ENCODE peak calls at places on chromosomes 2 and 18, in nine cellular contexts. O is NB4, Y is uterus, S is A549, L is breast epithelium, R is thyroid gland, J is IMR-90, T is HCT116, F is transverse colon. Q is an unnamed sample.

GRCh38 chr2:152525277-152525838 is 190.4 kb downstream of the FMNL2 start:
- DNase-seq in O (no peak), Y (no peak), S (peak; percentile 49), L (no peak), R (peak; percentile 86), J (peak; percentile 64), T (no peak), F (peak; percentile 44), Q (no peak)

GRCh38 chr2:172311921-172312345 is 115.5 kb upstream of the ITGA6 start:
- DNase-seq in O (no peak), Y (no peak), S (no peak), L (peak; percentile 24), R (peak; percentile 46), J (no peak), T (no peak), F (no peak), Q (no peak)

GRCh38 chr2:196783431-196784094 is 15.9 kb downstream of the GTF3C3 start:
- DNase-seq in O (peak; percentile 16), Y (no peak), S (no peak), L (no peak), R (no peak), J (peak; percentile 69), T (no peak), F (no peak), Q (no peak)

GRCh38 chr2:136486115-136486514 is 279.2 kb upstream of the THSD7B start:
- DNase-seq in O (no peak), Y (no peak), S (no peak), L (no peak), R (no peak), J (no peak), T (no peak), F (no peak), Q (no peak)

GRCh38 chr18:55552498-55553189 is 35.3 kb downstream of the TCF4 start:
- DNase-seq in O (no peak), Y (no peak), S (no peak), L (no peak), R (no peak), J (peak; percentile 91), T (no peak), F (no peak), Q (no peak)

GRCh38 chr2:222381556-222381955 is 42.8 kb upstream of the SGPP2 start:
- DNase-seq in O (no peak), Y (no peak), S (no peak), L (no peak), R (peak; percentile 23), J (no peak), T (no peak), F (no peak), Q (no peak)

GRCh38 chr2:98932778-98933343 is 3.2 kb downstream of the CRACDL start:
- DNase-seq in O (no peak), Y (no peak), S (no peak), L (no peak), R (no peak), J (no peak), T (no peak), F (no peak), Q (no peak)

GRCh38 chr2:210792000-210792399 is 235.6 kb downstream of the CPS1 start:
- DNase-seq in O (no peak), Y (no peak), S (no peak), L (no peak), R (no peak), J (no peak), T (no peak), F (no peak), Q (no peak)

GRCh38 chr2:173872714-173873113 is 92.5 kb downstream of the SP3 start:
- DNase-seq in O (no peak), Y (no peak), S (no peak), L (no peak), R (peak; percentile 60), J (no peak), T (no peak), F (peak; percentile 30), Q (no peak)

DNA sequence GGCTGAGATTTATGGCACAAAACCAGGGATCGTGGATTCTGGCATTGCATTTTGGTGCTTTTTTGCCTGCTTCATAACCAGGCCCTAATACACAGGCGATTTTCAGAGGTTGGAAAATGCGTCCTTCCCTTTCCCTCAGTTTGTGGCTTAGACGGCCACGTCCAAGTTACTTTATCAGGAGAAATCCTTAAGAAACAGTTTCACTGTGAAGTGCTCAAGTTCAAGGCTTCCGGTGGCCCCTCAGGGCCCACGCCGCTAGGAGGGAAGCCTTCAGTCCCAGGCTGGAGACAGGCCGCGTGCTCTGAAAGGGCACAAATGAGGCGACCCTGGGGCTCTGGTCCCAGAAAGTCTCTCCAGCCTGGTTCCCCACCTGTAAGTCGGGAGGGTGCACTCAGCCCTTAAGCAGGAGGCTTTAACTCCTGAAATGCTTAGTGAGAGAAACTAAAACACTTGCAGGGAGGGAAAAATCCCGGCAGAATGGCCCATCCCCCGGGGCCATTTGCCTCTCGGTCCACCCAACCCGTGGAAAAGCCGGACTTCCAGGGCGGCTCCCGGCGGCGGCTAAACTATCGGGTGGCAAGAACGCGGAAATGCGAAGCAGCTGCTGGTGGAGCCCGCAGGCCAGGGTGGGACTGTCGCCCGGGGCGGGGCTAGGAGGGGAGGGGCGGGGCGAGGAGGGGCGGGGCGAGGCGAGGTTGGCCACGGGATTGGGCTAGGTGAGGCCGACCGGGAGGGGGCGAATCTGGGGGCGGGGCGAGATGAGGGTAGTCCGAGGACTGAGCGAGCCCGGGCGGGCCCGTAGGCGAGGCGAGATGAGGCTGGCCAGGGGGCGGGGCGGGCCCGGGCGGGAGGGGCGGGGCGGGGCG is 574 bp upstream of the SLC66A3 start:
- DNase-seq in O (peak; percentile 96), Y (peak; percentile 98), S (peak; percentile 97), L (peak; percentile 96), R (peak; percentile 99), J (peak; percentile 93), T (peak; percentile 89), F (peak; percentile 99), Q (peak; percentile 99)
- TF ChIP-seq POLR2A in O (peak; percentile 46), Y (peak; percentile 12), S (peak; percentile 78), L (no peak), R (no peak), J (peak; percentile 35), T (peak; percentile 59), F (peak; percentile 54), Q (no peak)

DNA sequence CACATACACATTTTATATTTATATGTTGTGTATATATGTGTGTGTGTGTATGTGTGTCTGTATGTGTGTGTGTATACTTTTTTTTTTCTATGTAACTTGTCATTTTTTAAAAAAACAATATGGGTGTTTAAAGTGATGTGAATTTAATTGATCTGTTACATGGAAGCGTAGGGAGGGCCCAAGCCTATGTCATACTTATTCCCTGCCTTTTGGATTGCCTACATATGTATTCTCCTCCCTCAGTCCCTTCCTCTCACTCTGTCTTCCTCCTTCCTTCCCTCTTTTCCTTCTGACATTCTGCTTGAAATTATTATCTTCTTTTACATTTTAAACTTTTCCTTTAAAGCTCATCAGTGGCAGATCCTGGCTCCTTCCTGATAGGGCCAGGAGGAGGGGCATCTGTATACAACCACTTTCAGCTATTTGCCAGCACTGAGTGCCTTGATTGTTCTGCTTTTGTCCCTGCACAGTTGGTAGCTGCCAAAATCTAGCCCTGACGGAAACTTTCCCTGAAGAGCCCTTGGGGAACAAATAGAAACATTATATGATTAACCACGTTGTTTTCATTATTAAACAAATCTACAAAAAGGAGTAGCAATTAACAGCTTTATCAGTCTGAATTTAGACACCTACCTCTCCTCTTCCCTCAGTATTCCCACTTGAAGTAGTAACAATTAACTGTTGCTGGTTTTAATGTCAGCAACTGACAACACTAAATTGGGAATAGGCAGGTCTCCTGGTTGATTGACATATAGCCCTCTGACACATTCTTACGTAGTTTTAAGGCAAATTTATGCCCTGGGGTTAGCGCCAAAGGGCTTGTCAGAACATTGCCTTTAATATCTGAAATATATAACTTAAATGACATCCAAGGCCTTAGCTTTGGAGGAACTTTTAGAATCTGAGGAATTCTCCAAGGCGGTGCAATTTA is 7.1 kb downstream of the ASXL3 start:
- DNase-seq in O (no peak), Y (no peak), S (no peak), L (no peak), R (peak; percentile 50), J (no peak), T (no peak), F (no peak), Q (no peak)
- H3K4me3 ChIP-seq in O (no peak overlapping the region), Y (no peak overlapping the region), S (no peak overlapping the region), L (no peak overlapping the region), R (no peak overlapping the region), J (no peak overlapping the region), T (no peak overlapping the region), F (no peak overlapping the region), Q (no peak overlapping the region)

GRCh38 chr2:177644838-177645237 is 252.3 kb downstream of the AGPS start:
- DNase-seq in O (no peak), Y (no peak), S (no peak), L (no peak), R (no peak), J (no peak), T (no peak), F (no peak), Q (no peak)

GRCh38 chr2:177645241-177645640 is 252.7 kb downstream of the AGPS start:
- DNase-seq in O (no peak), Y (no peak), S (no peak), L (no peak), R (no peak), J (no peak), T (no peak), F (no peak), Q (no peak)

GRCh38 chr2:177649568-177650271 is 257.1 kb downstream of the AGPS start:
- DNase-seq in O (no peak), Y (no peak), S (no peak), L (no peak), R (no peak), J (no peak), T (no peak), F (no peak), Q (no peak)

GRCh38 chr2:177646241-177646640 is 253.7 kb downstream of the AGPS start:
- DNase-seq in O (no peak), Y (no peak), S (no peak), L (no peak), R (no peak), J (no peak), T (no peak), F (no peak), Q (no peak)

DNA sequence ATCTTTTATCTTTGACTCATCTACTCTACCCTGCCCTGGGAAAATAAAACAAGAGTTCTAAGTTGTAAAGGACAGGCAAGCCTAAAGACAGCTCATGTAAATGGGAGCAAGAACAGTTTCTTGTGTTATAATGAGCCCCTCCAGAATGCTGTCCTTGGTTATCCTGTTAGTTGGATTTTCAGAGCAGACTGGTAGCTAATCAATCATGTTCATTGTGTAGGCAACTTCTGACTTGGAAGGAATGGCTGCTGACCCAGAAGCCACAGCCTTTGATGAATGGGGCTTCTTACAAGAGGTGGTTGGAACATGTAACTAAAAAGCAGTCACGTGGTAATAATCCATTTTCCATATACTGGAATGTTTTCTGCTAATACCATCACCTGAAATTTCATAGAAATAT is 254.2 kb downstream of the AGPS start:
- DNase-seq in O (no peak), Y (no peak), S (no peak), L (no peak), R (no peak), J (no peak), T (no peak), F (no peak), Q (no peak)
- TF ChIP-seq POLR2A in O (no peak), Y (no peak), S (no peak), L (no peak), R (no peak), J (no peak), T (no peak), F (no peak), Q (no peak)

DNA sequence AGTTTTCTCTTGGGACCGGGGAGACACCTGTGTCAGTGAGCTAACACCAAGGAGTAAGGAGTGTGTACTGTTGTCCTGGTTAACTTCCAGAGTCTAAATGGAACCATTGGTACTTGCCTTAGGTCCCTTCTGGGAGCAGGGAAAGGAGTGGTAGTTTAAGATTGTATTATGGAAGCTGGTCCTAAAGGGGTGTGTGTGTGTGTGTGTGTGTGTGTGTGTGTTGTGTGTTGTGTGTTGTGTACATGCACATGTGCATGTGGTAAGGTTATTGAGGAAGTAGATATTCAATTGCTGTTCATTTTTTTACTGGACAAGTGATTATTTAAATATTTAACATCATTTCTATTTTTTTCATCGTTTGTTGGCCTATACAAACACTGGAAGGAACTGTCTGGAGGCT is 1.4 kb downstream of the APLF start:
- DNase-seq in O (peak; percentile 24), Y (no peak), S (no peak), L (no peak), R (no peak), J (no peak), T (no peak), F (no peak), Q (no peak)
- H3K4me3 ChIP-seq in O (peak overlapping the region; percentile 72), Y (no peak overlapping the region), S (no peak overlapping the region), L (no peak overlapping the region), R (no peak overlapping the region), J (no peak overlapping the region), T (no peak overlapping the region), F (no peak overlapping the region), Q (no peak overlapping the region)